ENCODE peak calls at places on chromosomes 4 and X, in eight cellular contexts. E is GM12865, R is fibroblast of pulmonary artery, W is prostate gland, U is tibial nerve, D is uterus, M is tibial artery, C is MM.1S. H is an unnamed sample.

GRCh38 chrX:108122748-108123147 is 31.2 kb downstream of the ATG4A start:
- DNase-seq in D (no peak), W (no peak), R (peak), C (no peak), M (no peak), U (no peak), E (no peak), H (no peak)

GRCh38 chr4:9762823-9763475 is 18.5 kb upstream of the DRD5 start:
- DNase-seq in C (peak), W (peak), R (peak), E (peak), D (peak), U (peak), M (no peak), H (peak)

GRCh38 chr4:159384619-159385018 is 281.7 kb downstream of the RAPGEF2 start:
- DNase-seq in R (no peak), E (no peak), D (no peak), W (no peak), M (no peak), U (no peak), C (no peak), H (no peak)

GRCh38 chrX:130025256-130025655 is 42.8 kb downstream of the BCORL1 start:
- DNase-seq in R (no peak), W (no peak), C (no peak), M (no peak), D (no peak), U (no peak), E (no peak), H (no peak)

GRCh38 chrX:129510331-129510730 is 13.0 kb downstream of the SMARCA1 start:
- DNase-seq in W (no peak), C (no peak), R (no peak), U (no peak), M (no peak), D (no peak), E (no peak), H (no peak)

GRCh38 chr4:81786063-81786763 is 314.5 kb upstream of the RASGEF1B start:
- DNase-seq in D (no peak), M (no peak), E (no peak), W (no peak), U (no peak), C (peak), R (peak), H (no peak)

GRCh38 chr4:143384381-143384994 is 47.8 kb downstream of the GAB1 start:
- DNase-seq in R (peak), M (peak), W (no peak), E (no peak), C (no peak), D (no peak), U (no peak), H (peak)

GRCh38 chr4:39792529-39792928 is 94.6 kb downstream of the UBE2K start:
- DNase-seq in U (no peak), M (no peak), D (no peak), R (no peak), C (no peak), E (no peak), W (no peak), H (no peak)

GRCh38 chr4:173332963-173333657 is 1.0 kb downstream of the HMGB2 start:
- DNase-seq in D (no peak), U (no peak), M (no peak), E (no peak), C (peak), W (no peak), R (no peak), H (no peak)

GRCh38 chr4:52904421-52904820 is 42.3 kb downstream of the RASL11B start:
- DNase-seq in M (no peak), R (no peak), U (no peak), D (no peak), W (no peak), E (no peak), C (no peak), H (no peak)

GRCh38 chr4:153227501-153227900 is 23.3 kb downstream of the TRIM2 start:
- DNase-seq in U (no peak), R (no peak), D (no peak), M (no peak), W (no peak), E (no peak), C (no peak), H (no peak)

GRCh38 chr4:8378776-8379175 is 61.7 kb downstream of the ACOX3 start:
- DNase-seq in W (no peak), C (no peak), R (no peak), U (no peak), D (no peak), M (no peak), E (no peak), H (no peak)

GRCh38 chrX:19410259-19410658 is 66.5 kb downstream of the PDHA1 start:
- DNase-seq in E (no peak), M (no peak), D (no peak), C (no peak), R (no peak), U (no peak), W (no peak), H (no peak)

GRCh38 chr4:124943145-124943889 is 230.8 kb upstream of the ANKRD50 start:
- DNase-seq in U (no peak), E (no peak), W (no peak), D (no peak), R (peak), M (no peak), C (no peak), H (no peak)

GRCh38 chrX:40058719-40059118 is 39.0 kb downstream of the BCOR start:
- DNase-seq in U (no peak), E (no peak), R (no peak), D (no peak), W (no peak), M (no peak), C (no peak), H (no peak)

GRCh38 chr4:8185280-8185679 is 13.8 kb upstream of the SH3TC1 start:
- DNase-seq in C (no peak), M (no peak), W (no peak), U (no peak), R (peak), E (no peak), D (no peak), H (no peak)

GRCh38 chrX:13669246-13669689 is 16.3 kb downstream of the TCEANC start:
- DNase-seq in R (peak), W (peak), M (peak), D (peak), U (peak), E (peak), C (peak), H (peak)

GRCh38 chrX:14697453-14697852 is 168.1 kb downstream of the GLRA2 start:
- DNase-seq in C (peak), M (no peak), W (no peak), R (peak), E (peak), D (no peak), U (no peak), H (no peak)

GRCh38 chr4:154953691-154954090 is 172.6 kb downstream of the RBM46 start:
- DNase-seq in D (no peak), U (no peak), R (no peak), C (no peak), M (no peak), W (no peak), E (no peak), H (no peak)

GRCh38 chr4:76214269-76214628 is 625 bp upstream of the SCARB2 start:
- DNase-seq in U (no peak), D (no peak), W (no peak), M (no peak), E (no peak), R (no peak), C (peak), H (peak)

GRCh38 chrX:138020941-138021340 is 455.0 kb downstream of the ZIC3 start:
- DNase-seq in R (no peak), W (no peak), C (peak), M (no peak), U (no peak), D (no peak), E (no peak), H (no peak)

GRCh38 chr4:114811564-114812360 is 213.2 kb downstream of the UGT8 start:
- DNase-seq in E (no peak), W (no peak), D (no peak), R (no peak), U (no peak), M (no peak), C (no peak), H (no peak)

GRCh38 chrX:145396612-145397011 is 149.3 kb downstream of the SPANXN1 start:
- DNase-seq in C (no peak), W (no peak), D (no peak), U (no peak), M (no peak), E (no peak), R (no peak), H (no peak)

GRCh38 chrX:21004835-21005234 is 369.4 kb upstream of the CNKSR2 start:
- DNase-seq in E (no peak), W (no peak), M (no peak), D (no peak), R (peak), U (no peak), C (no peak), H (no peak)

GRCh38 chr4:139988863-139989765 is 164.9 kb downstream of the MAML3 start:
- DNase-seq in E (no peak), U (no peak), C (no peak), D (peak), M (no peak), R (peak), W (no peak), H (no peak)

GRCh38 chr4:141375855-141376254 is 155.2 kb downstream of the ZNF330 start:
- DNase-seq in M (no peak), U (no peak), R (peak), E (peak), W (no peak), D (no peak), C (no peak), H (peak)

GRCh38 chrX:39195156-39195555 is 393.9 kb downstream of the MID1IP1 start:
- DNase-seq in U (no peak), W (no peak), E (no peak), D (no peak), M (no peak), R (no peak), C (no peak), H (no peak)

GRCh38 chrX:150774798-150775568 is 81.8 kb downstream of the MTMR1 start:
- DNase-seq in E (no peak), U (no peak), C (no peak), D (no peak), M (no peak), R (no peak), W (no peak), H (no peak)

GRCh38 chr4:75545526-75545925 is 10.3 kb upstream of the ODAPH start:
- DNase-seq in W (no peak), E (no peak), U (no peak), D (no peak), M (no peak), C (no peak), R (no peak), H (no peak)

GRCh38 chr4:109315818-109316217 is 13.4 kb upstream of the COL25A1 start:
- DNase-seq in C (no peak), M (no peak), D (no peak), U (no peak), R (no peak), W (no peak), E (no peak), H (no peak)

GRCh38 chr4:113293043-113293560 is 243.6 kb downstream of the ANK2 start:
- DNase-seq in W (no peak), D (no peak), C (no peak), U (no peak), E (no peak), M (peak), R (peak), H (no peak)

GRCh38 chr4:188107931-188108843 is 1.2 kb downstream of the TRIML2 start:
- DNase-seq in C (no peak), E (no peak), R (no peak), D (no peak), M (no peak), U (no peak), W (no peak), H (no peak)

GRCh38 chrX:18394477-18394876 is 30.9 kb upstream of the CDKL5 start:
- DNase-seq in D (no peak), W (no peak), R (no peak), C (no peak), U (no peak), E (no peak), M (no peak), H (no peak)

GRCh38 chr4:107203733-107204132 is 167.6 kb upstream of the DKK2 start:
- DNase-seq in W (no peak), E (no peak), C (no peak), R (no peak), U (no peak), M (no peak), D (no peak), H (no peak)

GRCh38 chrX:133415276-133416105 is at the start of gene GPC4:
- DNase-seq in W (peak), R (peak), C (peak), M (peak), E (no peak), U (peak), D (peak), H (peak)

GRCh38 chrX:130680164-130681035 is 222.6 kb downstream of the ENOX2 start:
- DNase-seq in C (no peak), U (no peak), D (no peak), M (no peak), E (no peak), W (no peak), R (peak), H (no peak)

GRCh38 chr4:119300388-119301131 is 21.4 kb downstream of the FABP2 start:
- DNase-seq in C (peak), U (peak), M (peak), E (peak), R (peak), D (peak), W (peak), H (peak)

GRCh38 chrX:24643116-24643515 is 4.0 kb downstream of the PCYT1B start:
- DNase-seq in E (no peak), C (no peak), R (peak), W (no peak), U (no peak), M (no peak), D (no peak), H (no peak)

GRCh38 chr4:186072516-186072915 is 3.6 kb downstream of the TLR3 start:
- DNase-seq in W (no peak), C (no peak), M (no peak), R (no peak), D (no peak), E (no peak), U (no peak), H (no peak)

GRCh38 chr4:186069734-186070133 is 778 bp downstream of the TLR3 start:
- DNase-seq in D (no peak), M (no peak), U (no peak), E (no peak), C (no peak), R (no peak), W (no peak), H (peak)

GRCh38 chr4:186061919-186062318 is 7.0 kb upstream of the TLR3 start:
- DNase-seq in W (no peak), E (no peak), M (no peak), U (no peak), C (no peak), D (no peak), R (no peak), H (no peak)

GRCh38 chr4:186068581-186069402 is at the start of gene TLR3:
- DNase-seq in R (peak), M (no peak), W (no peak), E (no peak), C (peak), U (no peak), D (no peak), H (no peak)

DNA sequence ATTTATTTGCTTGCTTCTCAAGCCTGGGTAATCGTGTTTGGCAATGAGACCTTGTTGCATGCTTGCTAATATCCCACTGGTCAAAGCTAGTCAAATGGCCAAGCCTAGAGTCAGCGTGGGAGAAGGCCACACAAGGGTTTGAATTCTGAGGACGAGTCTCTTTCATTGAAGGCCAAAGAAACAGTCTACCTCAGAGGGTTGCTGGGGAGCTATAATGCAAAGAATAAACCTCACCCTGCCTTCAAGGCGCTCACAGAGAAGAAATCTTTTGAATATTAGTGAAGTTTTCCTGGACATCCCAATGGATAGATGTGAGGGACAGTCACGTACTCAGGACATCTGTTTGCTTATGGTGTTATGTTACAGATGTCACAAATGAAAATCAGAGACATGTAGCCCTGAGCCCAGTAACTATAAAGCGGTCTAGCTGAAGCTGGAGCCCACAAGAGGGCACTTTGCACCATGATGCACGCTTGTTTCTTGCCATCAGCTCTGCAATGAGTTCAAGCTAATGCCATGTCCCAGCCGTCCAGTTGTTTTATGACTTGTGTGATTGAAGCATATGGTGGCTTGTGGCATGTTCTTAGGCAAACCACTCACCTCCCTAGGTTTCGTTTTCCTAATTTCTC is 1.1 kb upstream of the TLR3 start:
- DNase-seq in D (peak), R (peak), U (peak), C (peak), M (peak), W (peak), E (peak), H (peak)
- H3K4me3 ChIP-seq in D (peak), R (peak), U (peak), C (peak), M (peak), W (peak), E (no peak), H (no peak)

DNA sequence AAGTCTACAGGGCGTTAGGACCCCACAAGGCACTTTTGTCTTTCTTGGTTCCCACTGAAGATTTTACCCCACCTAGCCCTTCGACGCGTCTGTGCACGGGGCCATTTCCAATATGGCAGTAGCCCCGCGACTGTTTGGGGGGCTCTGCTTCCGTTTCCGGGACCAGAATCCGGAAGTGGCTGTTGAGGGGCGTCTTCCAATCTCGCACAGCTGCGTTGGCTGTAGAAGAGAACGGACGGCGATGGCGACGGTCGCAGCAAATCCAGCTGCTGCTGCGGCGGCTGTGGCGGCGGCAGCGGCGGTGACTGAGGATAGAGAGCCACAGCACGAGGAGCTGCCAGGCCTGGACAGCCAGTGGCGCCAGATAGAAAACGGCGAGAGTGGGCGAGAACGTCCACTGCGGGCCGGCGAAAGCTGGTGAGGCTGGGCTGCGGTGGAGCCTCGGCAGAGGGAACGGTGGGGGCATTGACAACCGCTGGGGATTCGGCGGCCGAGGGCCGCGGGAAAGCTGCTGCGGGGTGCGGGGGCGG is at the start of gene USP11:
- DNase-seq in M (peak), E (peak), C (no peak), U (no peak), R (peak), W (no peak), D (peak), H (peak)
- TF ChIP-seq CTCF in M (no peak), E (no peak), C (no peak), U (no peak), R (no peak), W (no peak), D (no peak), H (no peak)

DNA sequence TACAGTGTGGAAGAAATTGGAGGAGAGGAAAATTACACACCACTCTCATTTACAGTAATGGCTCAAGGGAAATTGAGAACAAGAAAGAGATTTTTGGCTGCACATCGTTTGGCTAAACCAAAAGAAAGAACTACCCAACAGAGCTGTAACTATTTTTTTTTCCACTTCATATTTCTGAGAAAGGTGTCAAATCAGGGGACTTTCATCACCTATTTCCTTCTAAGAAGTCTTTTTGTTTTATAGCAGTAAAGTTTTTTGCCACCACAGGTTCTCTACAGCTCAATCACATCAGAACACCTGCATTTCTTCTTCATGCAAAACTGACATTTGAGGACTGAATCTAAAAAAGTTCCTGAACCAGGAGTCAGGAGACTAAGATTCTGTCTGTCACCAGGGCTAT is 57.5 kb upstream of the TNIP3 start:
- DNase-seq in M (no peak), W (no peak), D (no peak), U (no peak), R (no peak), C (no peak), E (no peak), H (no peak)
- H3K4me3 ChIP-seq in M (no peak), W (no peak), D (no peak), U (no peak), R (no peak), C (no peak), E (no peak), H (no peak)

DNA sequence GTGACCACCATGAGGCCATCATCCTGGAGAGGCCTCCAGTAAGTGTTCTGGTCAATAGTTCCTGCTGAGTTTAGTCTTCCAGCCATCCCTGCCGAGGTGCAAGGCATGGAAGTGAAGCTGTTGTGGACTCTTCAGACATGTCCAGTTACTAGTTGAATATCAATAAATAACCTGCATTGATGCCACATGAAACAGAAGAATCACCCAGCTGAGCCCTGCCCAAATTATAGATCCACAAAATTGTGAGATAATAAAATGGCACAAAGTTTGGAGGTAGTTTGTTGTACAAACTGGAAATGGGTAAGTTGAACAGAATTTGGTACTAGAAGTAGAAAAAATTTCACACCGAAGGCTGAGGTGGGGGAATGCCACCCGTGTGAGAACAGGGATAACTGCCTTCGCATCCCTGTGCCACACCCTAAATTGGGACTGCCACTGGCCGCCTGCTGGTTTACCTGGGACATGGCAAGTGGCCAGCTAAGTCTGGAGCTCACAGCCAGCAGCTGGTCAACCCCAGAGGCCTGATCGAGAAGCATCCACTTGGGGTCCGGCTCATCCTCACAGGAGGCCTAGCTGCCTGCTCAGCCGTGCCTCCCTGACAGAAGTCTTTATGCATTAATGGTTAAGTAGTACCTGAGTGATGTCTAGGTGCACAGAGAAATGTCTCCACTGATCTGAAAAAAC is 184.5 kb downstream of the SPRY1 start:
- DNase-seq in R (no peak), E (no peak), M (no peak), W (no peak), D (no peak), U (no peak), C (no peak), H (no peak)
- TF ChIP-seq CTCF in R (no peak), E (no peak), M (no peak), W (no peak), D (no peak), U (no peak), C (peak), H (no peak)

GRCh38 chrX:100407784-100408642 is 2.1 kb downstream of the PCDH19 start:
- DNase-seq in U (no peak), R (no peak), W (no peak), E (no peak), C (no peak), M (no peak), D (no peak), H (no peak)
- H3K4me3 ChIP-seq in U (peak), R (no peak), W (no peak), E (no peak), C (no peak), M (peak), D (peak), H (no peak)